ENCODE peak calls at places on chromosomes 6 and 20, in ten cellular contexts. L is smooth muscle cell of the brain vasculature; V is fibroblast of lung; D is stimulated activated CD8-positive, alpha-beta memory T cell treated with anti-CD3 and anti-CD28 coated beads, Interleukin-4, amount 100 ng/mL, for 1 hour; Z is fibroblast of the aortic adventitia; I is NAMALWA; F is activated CD4-positive, alpha-beta T cell treated with anti-CD3 and anti-CD28 coated beads for 1 hour; N is activated CD8-positive, alpha-beta memory T cell treated with anti-CD3 and anti-CD28 coated beads for 24 hours; E is D341Med; A is NCI-H1092 treated with DMSO at 0.1 percent for 48 hours. R is an unnamed sample.
A peak's percentile ranks its signal among the peaks of the same experiment; 100 is the strongest.

GRCh38 chr6:1611322-1611571 is 1.5 kb downstream of the FOXC1 start:
- DNase-seq in A (no peak), F (no peak), I (no peak), V (no peak), N (no peak), D (no peak), E (peak; percentile 88), Z (peak; percentile 39), L (no peak), R (no peak)

GRCh38 chr6:48611332-48611731 is 500.3 kb upstream of the PTCHD4 start:
- DNase-seq in E (no peak), I (no peak), A (no peak), V (peak; percentile 79), D (no peak), Z (peak; percentile 86), F (no peak), L (no peak), N (no peak), R (no peak)

GRCh38 chr6:108655840-108656650 is 95.3 kb downstream of the FOXO3 start:
- DNase-seq in I (no peak), F (no peak), E (no peak), L (peak; percentile 70), Z (peak; percentile 97), A (peak; percentile 28), N (no peak), V (peak; percentile 88), D (no peak), R (no peak)

GRCh38 chr6:163513570-163514166 is 99.2 kb downstream of the QKI start:
- DNase-seq in L (no peak), D (no peak), N (no peak), F (no peak), A (no peak), Z (no peak), V (no peak), I (no peak), E (no peak), R (no peak)

GRCh38 chr6:103284835-103285234 is 1574.9 kb downstream of the HACE1 start:
- DNase-seq in E (no peak), Z (no peak), N (no peak), A (no peak), L (no peak), F (no peak), I (no peak), D (no peak), V (no peak), R (no peak)

GRCh38 chr20:30921286-30922071 is 336.0 kb upstream of the DEFB115 start:
- DNase-seq in N (no peak), Z (no peak), I (no peak), F (no peak), D (no peak), E (no peak), L (no peak), A (no peak), V (no peak), R (no peak)

GRCh38 chr6:44621846-44622245 is 234.3 kb downstream of the CDC5L start:
- DNase-seq in L (no peak), D (no peak), E (no peak), V (peak; percentile 18), N (no peak), A (no peak), Z (peak; percentile 24), F (no peak), I (no peak), R (no peak)

GRCh38 chr6:137155830-137156229 is 17.6 kb downstream of the IL22RA2 start:
- DNase-seq in E (no peak), D (no peak), Z (no peak), L (no peak), F (no peak), V (peak; percentile 74), I (no peak), A (no peak), N (no peak), R (no peak)

GRCh38 chr6:30219244-30219643 is 6.0 kb upstream of the TRIM26 start:
- DNase-seq in D (peak; percentile 11), I (peak; percentile 79), L (peak; percentile 15), F (no peak), V (peak; percentile 32), E (peak; percentile 73), N (peak; percentile 77), A (peak; percentile 30), Z (peak; percentile 67), R (no peak)

GRCh38 chr6:30781697-30782424 is 37.5 kb upstream of the IER3 start:
- DNase-seq in A (peak; percentile 86), I (peak; percentile 51), N (no peak), V (peak; percentile 99), L (peak; percentile 97), F (peak; percentile 9), E (peak; percentile 76), Z (peak; percentile 100), D (no peak), R (peak; percentile 43)

GRCh38 chr6:113558966-113559365 is 298.2 kb upstream of the MARCKS start:
- DNase-seq in V (peak; percentile 82), F (no peak), A (no peak), I (no peak), Z (peak; percentile 67), L (no peak), N (no peak), D (no peak), E (no peak), R (no peak)

GRCh38 chr6:148074735-148075134 is 267.9 kb upstream of the SASH1 start:
- DNase-seq in Z (no peak), A (no peak), F (no peak), N (no peak), V (no peak), I (no peak), E (no peak), D (no peak), L (no peak), R (no peak)

GRCh38 chr20:18001131-18001921 is 32.5 kb downstream of the MGME1 start:
- DNase-seq in Z (peak; percentile 93), E (no peak), N (no peak), F (no peak), I (no peak), A (no peak), V (peak; percentile 83), D (no peak), L (no peak), R (no peak)

GRCh38 chr6:138795809-138796469 is at the start of gene ECT2L:
- DNase-seq in Z (peak; percentile 22), V (peak; percentile 69), F (no peak), N (no peak), D (no peak), I (no peak), L (no peak), E (no peak), A (no peak), R (no peak)

GRCh38 chr6:41694815-41695536 is 40.4 kb downstream of the TFEB start:
- DNase-seq in E (no peak), N (no peak), V (peak; percentile 53), F (no peak), Z (peak; percentile 6), D (no peak), L (no peak), A (no peak), I (no peak), R (no peak)

GRCh38 chr20:51093240-51093763 is 70.4 kb upstream of the KCNG1 start:
- DNase-seq in L (no peak), V (peak; percentile 15), N (no peak), Z (no peak), A (no peak), E (no peak), F (no peak), D (no peak), I (peak; percentile 27), R (no peak)